ENCODE peak calls at places on chromosomes 13 and 19, in five cellular contexts. S, T, F, C and P are unnamed samples.
A peak's percentile ranks its signal among the peaks of the same experiment; 100 is the strongest.

GRCh38 chr13:31038834-31039552 is 106.5 kb downstream of the TEX26 start:
- DNase-seq in S (no peak), T (peak; percentile 63), F (no peak), C (no peak), P (no peak)

GRCh38 chr19:14248578-14249011 is 42.6 kb upstream of the ADGRL1 start:
- DNase-seq in S (peak; percentile 44), T (peak; percentile 43), F (peak; percentile 91), C (peak; percentile 19), P (peak; percentile 9)

GRCh38 chr13:114229486-114229885 is 5.2 kb upstream of the CDC16 start:
- DNase-seq in S (no peak), T (no peak), F (no peak), C (no peak), P (no peak)

GRCh38 chr13:113559061-113559460 is 25.5 kb upstream of the TFDP1 start:
- DNase-seq in S (no peak), T (no peak), F (no peak), C (no peak), P (no peak)

GRCh38 chr13:26344980-26345379 is 91.1 kb downstream of the CDK8 start:
- DNase-seq in S (no peak), T (no peak), F (no peak), C (no peak), P (no peak)

GRCh38 chr19:34299576-34299975 is 45.2 kb downstream of the GARRE1 start:
- DNase-seq in S (no peak), T (no peak), F (no peak), C (no peak), P (no peak)

GRCh38 chr19:40638327-40638726 is 37.2 kb downstream of the LTBP4 start:
- DNase-seq in S (no peak), T (no peak), F (no peak), C (no peak), P (no peak)

GRCh38 chr13:113551081-113552000 is 33.2 kb upstream of the TFDP1 start:
- DNase-seq in S (no peak), T (no peak), F (no peak), C (no peak), P (no peak)

GRCh38 chr13:43698743-43699142 is 88.0 kb downstream of the ENOX1 start:
- DNase-seq in S (no peak), T (no peak), F (no peak), C (no peak), P (peak; percentile 1)

GRCh38 chr13:53052675-53053074 is 24.1 kb downstream of the OLFM4 start:
- DNase-seq in S (no peak), T (no peak), F (no peak), C (peak; percentile 78), P (no peak)

GRCh38 chr19:17821190-17821589 is at the start of gene INSL3:
- DNase-seq in S (no peak), T (no peak), F (no peak), C (no peak), P (no peak)

GRCh38 chr19:49333426-49334288 is 1.5 kb upstream of the CD37 start:
- DNase-seq in S (peak; percentile 74), T (no peak), F (no peak), C (no peak), P (no peak)

GRCh38 chr13:108214511-108215383 is 589 bp downstream of the LIG4 start:
- DNase-seq in S (no peak), T (peak; percentile 19), F (no peak), C (peak; percentile 16), P (no peak)

GRCh38 chr13:29976535-29976934 is 126.1 kb upstream of the UBL3 start:
- DNase-seq in S (no peak), T (no peak), F (no peak), C (no peak), P (no peak)

GRCh38 chr13:73776137-73776785 is 357.9 kb downstream of the KLF12 start:
- DNase-seq in S (no peak), T (no peak), F (no peak), C (no peak), P (peak; percentile 13)

GRCh38 chr19:39514840-39515550 is at the start of gene SELENOV:
- DNase-seq in S (peak; percentile 35), T (no peak), F (no peak), C (no peak), P (no peak)

GRCh38 chr19:19316082-19316481 is 4.2 kb downstream of the SUGP1 start:
- DNase-seq in S (no peak), T (no peak), F (no peak), C (no peak), P (no peak)

GRCh38 chr13:83943530-83944279 is 61.4 kb upstream of the SLITRK1 start:
- DNase-seq in S (no peak), T (peak; percentile 19), F (no peak), C (peak; percentile 13), P (no peak)

GRCh38 chr13:91052873-91053272 is 294.6 kb upstream of the MIR17HG start:
- DNase-seq in S (no peak), T (no peak), F (no peak), C (no peak), P (no peak)

GRCh38 chr13:66546534-66547379 is 683.4 kb downstream of the PCDH9 start:
- DNase-seq in S (no peak), T (peak; percentile 41), F (no peak), C (no peak), P (no peak)

GRCh38 chr19:2166741-2167738 is 3.3 kb downstream of the DOT1L start:
- DNase-seq in S (no peak), T (peak; percentile 70), F (no peak), C (peak; percentile 92), P (peak; percentile 93)

GRCh38 chr13:105904034-105904742 is 631.3 kb downstream of the EFNB2 start:
- DNase-seq in S (no peak), T (peak; percentile 66), F (no peak), C (no peak), P (no peak)

GRCh38 chr19:29048873-29049272 is 164.1 kb downstream of the UQCRFS1 start:
- DNase-seq in S (no peak), T (no peak), F (no peak), C (no peak), P (no peak)

GRCh38 chr13:30409911-30410704 is 12.2 kb upstream of the UBE2L5 start:
- DNase-seq in S (no peak), T (peak; percentile 21), F (no peak), C (no peak), P (peak; percentile 67)

GRCh38 chr19:17806945-17807344 is 12.0 kb downstream of the B3GNT3 start:
- DNase-seq in S (no peak), T (no peak), F (no peak), C (no peak), P (no peak)

GRCh38 chr13:76630629-76631028 is 255.6 kb downstream of the KCTD12 start:
- DNase-seq in S (no peak), T (no peak), F (no peak), C (no peak), P (no peak)

GRCh38 chr19:50458396-50459066 is 17.8 kb upstream of the EMC10 start:
- DNase-seq in S (no peak), T (no peak), F (no peak), C (no peak), P (no peak)

GRCh38 chr19:21474671-21475181 is 30.7 kb upstream of the ZNF429 start:
- DNase-seq in S (peak; percentile 21), T (no peak), F (peak; percentile 93), C (peak; percentile 84), P (peak; percentile 14)

GRCh38 chr19:15913830-15914229 is 16.0 kb upstream of the CYP4F2 start:
- DNase-seq in S (no peak), T (no peak), F (no peak), C (no peak), P (no peak)

GRCh38 chr19:16288544-16288943 is 36.1 kb upstream of the KLF2 start:
- DNase-seq in S (no peak), T (no peak), F (no peak), C (no peak), P (no peak)

GRCh38 chr19:45040059-45040767 is 1.4 kb downstream of the CLASRP start:
- DNase-seq in S (no peak), T (no peak), F (no peak), C (no peak), P (no peak)

GRCh38 chr19:45038931-45039893 is at the start of gene CLASRP:
- DNase-seq in S (peak; percentile 85), T (peak; percentile 82), F (peak; percentile 66), C (peak; percentile 91), P (peak; percentile 93)

GRCh38 chr19:45041125-45041524 is 2.3 kb downstream of the CLASRP start:
- DNase-seq in S (no peak), T (no peak), F (no peak), C (no peak), P (no peak)

GRCh38 chr19:45035755-45036154 is 3.1 kb upstream of the CLASRP start:
- DNase-seq in S (no peak), T (no peak), F (no peak), C (no peak), P (no peak)

DNA sequence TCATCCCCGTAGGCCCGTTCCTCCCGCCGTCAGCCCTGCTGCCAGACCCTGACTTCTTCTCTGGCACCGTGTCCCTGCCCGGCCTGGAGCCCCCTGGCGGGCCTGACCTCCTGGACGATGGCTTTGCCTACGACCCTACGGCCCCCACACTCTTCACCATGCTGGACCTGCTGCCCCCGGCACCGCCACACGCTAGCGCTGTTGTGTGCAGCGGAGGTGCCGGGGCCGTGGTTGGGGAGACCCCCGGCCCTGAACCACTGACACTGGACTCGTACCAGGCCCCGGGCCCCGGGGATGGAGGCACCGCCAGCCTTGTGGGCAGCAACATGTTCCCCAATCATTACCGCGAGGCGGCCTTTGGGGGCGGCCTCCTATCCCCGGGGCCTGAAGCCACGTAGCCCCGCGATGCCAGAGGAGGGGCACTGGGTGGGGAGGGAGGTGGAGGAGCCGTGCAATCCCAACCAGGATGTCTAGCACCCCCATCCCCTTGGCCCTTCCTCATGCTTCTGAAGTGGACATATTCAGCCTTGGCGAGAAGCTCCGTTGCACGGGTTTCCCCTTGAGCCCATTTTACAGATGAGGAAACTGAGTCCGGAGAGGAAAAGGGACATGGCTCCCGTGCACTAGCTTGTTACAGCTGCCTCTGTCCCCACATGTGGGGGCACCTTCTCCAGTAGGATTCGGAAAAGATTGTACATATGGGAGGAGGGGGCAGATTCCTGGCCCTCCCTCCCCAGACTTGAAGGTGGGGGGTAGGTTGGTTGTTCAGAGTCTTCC is 1.3 kb upstream of the CLASRP start:
- DNase-seq in S (no peak), T (no peak), F (no peak), C (no peak), P (no peak)
- H3K9me3 ChIP-seq in S (no peaks in the 10 kb centered on the region), T (no peaks in the 10 kb centered on the region), F (no peaks in the 10 kb centered on the region), C (no peaks in the 10 kb centered on the region), P (no peaks in the 10 kb centered on the region)

DNA sequence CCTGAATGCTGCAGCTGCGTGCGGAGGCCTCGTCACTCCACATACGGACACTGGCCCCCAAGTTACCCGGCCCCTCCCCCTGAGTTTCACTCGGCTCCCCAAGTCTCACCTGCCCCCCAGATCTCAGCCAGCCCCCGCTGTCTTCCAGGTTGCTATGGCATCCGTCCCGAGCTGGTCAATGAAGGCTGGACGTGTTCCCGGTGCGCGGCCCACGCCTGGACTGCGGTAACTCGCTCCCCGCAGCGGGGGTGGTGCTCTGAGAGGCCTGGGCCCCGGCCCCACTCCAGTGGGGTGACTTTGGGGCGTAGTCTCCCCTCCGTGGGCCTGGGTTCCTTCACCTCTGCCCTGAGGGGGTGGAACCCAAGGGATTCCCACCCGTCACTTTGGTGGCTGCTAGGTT is 168.2 kb downstream of the KDM4B start:
- DNase-seq in S (no peak), T (no peak), F (no peak), C (no peak), P (no peak)
- H3K36me3 ChIP-seq in S (no peaks in the 10 kb centered on the region), T (peaks cover 15% of the 10 kb centered on the region), F (peaks cover 95% of the 10 kb centered on the region), C (peaks cover 17% of the 10 kb centered on the region), P (no peaks in the 10 kb centered on the region)

GRCh38 chr19:55080121-55080914 is 4.6 kb downstream of the EPS8L1 start:
- DNase-seq in S (peak; percentile 48), T (no peak), F (no peak), C (no peak), P (peak; percentile 73)
- H3K4me3 ChIP-seq in S (peak overlapping the region; percentile 90), T (no peak overlapping the region), F (peak overlapping the region; percentile 68), C (no peak overlapping the region), P (peak overlapping the region; percentile 23)

GRCh38 chr19:3433313-3433712 is 47.0 kb downstream of the SMIM24 start:
- DNase-seq in S (no peak), T (no peak), F (no peak), C (no peak), P (no peak)
- H3K9me3 ChIP-seq in S (no peaks in the 10 kb centered on the region), T (no peaks in the 10 kb centered on the region), F (no peaks in the 10 kb centered on the region), C (no peaks in the 10 kb centered on the region), P (no peaks in the 10 kb centered on the region)